ENCODE peak calls at places on chromosomes 7 and 10, in five cellular contexts. I is fibroblast of lung, X is aorta, W is H9, F is sigmoid colon. L is an unnamed sample.

GRCh38 chr7:961546-962400 is 7.3 kb upstream of the ADAP1 start:
- DNase-seq in W (no peak), X (peak; percentile 48), I (no peak), F (peak; percentile 62), L (no peak)

GRCh38 chr7:158655931-158656441 is 48.6 kb downstream of the NCAPG2 start:
- DNase-seq in F (no peak), X (no peak), W (no peak), I (no peak), L (no peak)

GRCh38 chr7:73728551-73728950 is 9.1 kb upstream of the STX1A start:
- DNase-seq in F (no peak), I (no peak), W (no peak), X (no peak), L (no peak)

GRCh38 chr10:10128387-10128786 is 889.3 kb upstream of the CELF2 start:
- DNase-seq in I (peak; percentile 67), X (no peak), W (no peak), F (no peak), L (no peak)

GRCh38 chr7:4076701-4077294 is 605.3 kb upstream of the FOXK1 start:
- DNase-seq in I (no peak), X (no peak), F (no peak), W (no peak), L (no peak)

GRCh38 chr7:5396542-5396941 is 27.1 kb downstream of the TNRC18 start:
- DNase-seq in F (peak; percentile 77), X (no peak), I (peak; percentile 36), W (no peak), L (peak; percentile 65)

GRCh38 chr10:29534590-29534989 is 100.2 kb downstream of the SVIL start:
- DNase-seq in W (no peak), I (no peak), F (no peak), X (no peak), L (no peak)

GRCh38 chr10:124996127-124996853 is 54.4 kb downstream of the ZRANB1 start:
- DNase-seq in X (peak; percentile 69), I (no peak), F (peak; percentile 65), W (no peak), L (no peak)

GRCh38 chr10:97059006-97059871 is 126.5 kb downstream of the SLIT1 start:
- DNase-seq in I (no peak), F (no peak), W (peak; percentile 72), X (peak; percentile 69), L (no peak)

GRCh38 chr10:113221756-113222168 is 271.7 kb downstream of the TCF7L2 start:
- DNase-seq in F (no peak), X (no peak), I (no peak), W (peak; percentile 54), L (peak; percentile 56)

GRCh38 chr10:4051011-4051407 is 266.0 kb upstream of the KLF6 start:
- DNase-seq in X (no peak), W (no peak), F (peak; percentile 90), I (peak; percentile 83), L (no peak)

GRCh38 chr7:116464375-116464774 is 35.2 kb upstream of the CAV2 start:
- DNase-seq in F (no peak), W (no peak), I (peak; percentile 74), X (no peak), L (no peak)

GRCh38 chr10:970311-971149 is 17.7 kb upstream of the GTPBP4 start:
- DNase-seq in W (no peak), F (no peak), I (peak; percentile 28), X (no peak), L (no peak)

GRCh38 chr7:2150445-2150815 is 82.3 kb downstream of the MAD1L1 start:
- DNase-seq in W (no peak), X (no peak), I (no peak), F (no peak), L (no peak)

GRCh38 chr7:1523838-1524237 is 6.7 kb upstream of the MAFK start:
- DNase-seq in W (no peak), F (no peak), X (no peak), I (no peak), L (no peak)

GRCh38 chr10:90437452-90437851 is 420.4 kb downstream of the HTR7 start:
- DNase-seq in I (peak; percentile 36), W (no peak), F (no peak), X (no peak), L (no peak)

GRCh38 chr10:109616356-109616755 is 307.0 kb downstream of the XPNPEP1 start:
- DNase-seq in I (no peak), W (no peak), X (no peak), F (no peak), L (no peak)

GRCh38 chr10:58756126-58756525 is 243.5 kb downstream of the BICC1 start:
- DNase-seq in I (peak; percentile 45), X (no peak), W (no peak), F (no peak), L (no peak)

GRCh38 chr7:74307738-74308505 is 18.7 kb downstream of the CLIP2 start:
- DNase-seq in X (no peak), I (no peak), W (no peak), F (no peak), L (no peak)

GRCh38 chr10:6491841-6492609 is 88.1 kb downstream of the PRKCQ start:
- DNase-seq in W (no peak), F (no peak), I (no peak), X (no peak), L (no peak)

GRCh38 chr10:77346031-77346430 is 291.6 kb downstream of the KCNMA1 start:
- DNase-seq in W (no peak), I (no peak), X (no peak), F (no peak), L (no peak)

GRCh38 chr7:93799750-93800357 is 90.7 kb downstream of the TFPI2 start:
- DNase-seq in X (no peak), W (no peak), I (peak; percentile 30), F (no peak), L (no peak)

GRCh38 chr7:24827589-24827988 is 70.3 kb upstream of the GSDME start:
- DNase-seq in X (no peak), W (no peak), F (no peak), I (no peak), L (peak; percentile 55)

GRCh38 chr10:52706347-52707070 is 66.1 kb downstream of the MBL2 start:
- DNase-seq in I (no peak), X (no peak), W (no peak), F (no peak), L (peak; percentile 81)

GRCh38 chr7:105222953-105223352 is 165.8 kb downstream of the SRPK2 start:
- DNase-seq in X (no peak), F (no peak), W (no peak), I (no peak), L (no peak)

GRCh38 chr10:59287587-59287986 is 74.8 kb downstream of the FAM13C start:
- DNase-seq in I (no peak), X (no peak), W (no peak), F (no peak), L (no peak)

GRCh38 chr10:118730699-118731456 is 23.9 kb downstream of the CACUL1 start:
- DNase-seq in W (no peak), I (no peak), X (no peak), F (no peak), L (no peak)

GRCh38 chr7:98314469-98314868 is 33.0 kb downstream of the BRI3 start:
- DNase-seq in X (peak; percentile 41), F (no peak), I (peak; percentile 59), W (no peak), L (no peak)

GRCh38 chr7:117273325-117274292 is 49.2 kb downstream of the WNT2 start:
- DNase-seq in I (no peak), W (no peak), X (no peak), F (no peak), L (no peak)

GRCh38 chr10:55091691-55092328 is 290.8 kb upstream of the PCDH15 start:
- DNase-seq in F (no peak), W (no peak), I (peak; percentile 30), X (no peak), L (no peak)

GRCh38 chr10:82148764-82149163 is 273.8 kb downstream of the NRG3 start:
- DNase-seq in W (no peak), X (no peak), I (no peak), F (no peak), L (no peak)
- H3K9me3 ChIP-seq in W (no peaks in the 10 kb centered on the region), X (no peaks in the 10 kb centered on the region), I (no peaks in the 10 kb centered on the region), F (no peaks in the 10 kb centered on the region), L (no peaks in the 10 kb centered on the region)

DNA sequence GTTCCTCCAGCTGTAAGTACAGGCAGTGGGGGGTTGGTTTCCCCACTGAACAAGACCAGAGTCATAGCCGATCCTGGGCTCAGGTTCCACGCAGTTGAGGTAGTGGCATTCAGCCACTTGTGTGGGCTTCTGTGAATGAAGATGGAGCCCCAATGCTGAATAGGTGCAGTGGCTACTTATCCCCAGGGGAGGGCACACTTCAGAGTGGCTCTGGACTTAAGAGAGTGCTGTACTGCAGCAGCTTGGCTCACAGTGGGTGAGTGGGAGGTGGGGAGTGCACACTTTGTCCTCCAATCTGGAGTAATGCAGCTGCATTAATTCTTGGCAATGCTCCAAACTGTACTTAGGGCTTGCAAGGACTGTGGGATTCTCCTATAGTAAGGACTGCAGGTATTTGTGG is 81.9 kb downstream of the BUB3 start:
- DNase-seq in X (no peak), W (no peak), I (no peak), F (no peak), L (peak; percentile 3)
- H3K9me3 ChIP-seq in X (peaks cover 5% of the 10 kb centered on the region), W (no peaks in the 10 kb centered on the region), I (no peaks in the 10 kb centered on the region), F (peaks cover 13% of the 10 kb centered on the region), L (no peaks in the 10 kb centered on the region)

DNA sequence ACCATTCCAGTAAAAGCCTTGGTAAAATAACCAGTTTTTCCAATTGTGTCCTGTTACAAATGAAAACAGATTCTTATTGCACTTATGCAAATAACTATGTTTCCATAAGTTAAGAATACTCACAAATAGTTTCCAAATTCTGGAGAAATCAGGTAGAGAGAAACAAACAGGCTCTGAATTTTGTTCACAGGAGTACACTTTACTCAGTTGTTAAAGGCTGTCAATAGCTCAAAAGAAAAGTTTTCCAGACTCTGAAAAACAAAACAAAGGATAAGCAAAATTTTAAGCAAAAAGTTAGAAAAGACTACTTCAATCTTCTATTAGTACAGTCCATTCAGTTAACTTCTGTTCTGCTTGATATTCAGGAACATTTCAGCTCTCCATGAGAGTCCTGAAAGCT is 32.8 kb upstream of the ZNF365 start:
- DNase-seq in X (no peak), W (no peak), I (peak; percentile 3), F (no peak), L (no peak)
- H3K9me3 ChIP-seq in X (peaks cover 3% of the 10 kb centered on the region), W (peaks cover 5% of the 10 kb centered on the region), I (no peaks in the 10 kb centered on the region), F (peaks cover 6% of the 10 kb centered on the region), L (peaks cover 13% of the 10 kb centered on the region)

GRCh38 chr10:105885495-105885894 is 1244.4 kb downstream of the SORCS3 start:
- DNase-seq in W (no peak), X (no peak), F (no peak), I (no peak), L (no peak)
- H3K9me3 ChIP-seq in W (no peaks in the 10 kb centered on the region), X (no peaks in the 10 kb centered on the region), F (no peaks in the 10 kb centered on the region), I (no peaks in the 10 kb centered on the region), L (no peaks in the 10 kb centered on the region)

GRCh38 chr7:64533756-64534155 is 29.1 kb downstream of the ZNF680 start:
- DNase-seq in W (no peak), I (no peak), F (no peak), X (no peak), L (no peak)
- H3K9me3 ChIP-seq in W (peaks cover 4% of the 10 kb centered on the region), I (no peaks in the 10 kb centered on the region), F (peaks cover 7% of the 10 kb centered on the region), X (no peaks in the 10 kb centered on the region), L (peaks cover 8% of the 10 kb centered on the region)

GRCh38 chr7:152882576-152883310 is 123.2 kb downstream of the ACTR3B start:
- DNase-seq in I (no peak), F (peak; percentile 40), W (no peak), X (peak; percentile 58), L (no peak)
- H3K9me3 ChIP-seq in I (no peaks in the 10 kb centered on the region), F (no peaks in the 10 kb centered on the region), W (no peaks in the 10 kb centered on the region), X (peaks cover 6% of the 10 kb centered on the region), L (no peaks in the 10 kb centered on the region)

L was measured in MG63.